ENCODE peak calls at places on chromosomes 11 and 22, in nine cellular contexts. L, B, F, S, A, Y, Q, U and G are unnamed samples.

GRCh38 chr22:20508815-20509271 is 1.4 kb downstream of the MED15 start:
- DNase-seq in S (no peak), F (no peak), Y (no peak), L (peak), B (no peak), Q (no peak), A (no peak), U (no peak), G (no peak)

GRCh38 chr11:9250139-9250582 is 15.0 kb downstream of the DENND5A start:
- DNase-seq in F (no peak), S (no peak), Y (no peak), U (no peak), B (no peak), Q (peak), A (no peak), L (peak), G (no peak)

GRCh38 chr11:130052556-130052955 is 17.1 kb upstream of the APLP2 start:
- DNase-seq in U (no peak), L (no peak), Y (no peak), S (no peak), B (no peak), A (no peak), F (no peak), Q (no peak), G (no peak)

GRCh38 chr11:87223816-87224215 is 186.1 kb downstream of the TMEM135 start:
- DNase-seq in L (no peak), B (no peak), A (no peak), S (no peak), U (no peak), Q (no peak), Y (no peak), F (no peak), G (no peak)

GRCh38 chr22:29932121-29932520 is 49.1 kb downstream of the MTMR3 start:
- DNase-seq in F (no peak), L (no peak), U (no peak), A (no peak), Y (no peak), Q (no peak), S (no peak), B (no peak), G (no peak)

GRCh38 chr11:9066432-9066925 is 24.9 kb downstream of the SCUBE2 start:
- DNase-seq in U (no peak), B (no peak), S (no peak), L (no peak), F (no peak), A (no peak), Q (no peak), Y (no peak), G (peak)

GRCh38 chr11:60183595-60184201 is 815 bp upstream of the MS4A6A start:
- DNase-seq in Y (no peak), S (no peak), U (no peak), Q (no peak), B (no peak), L (peak), F (no peak), A (no peak), G (no peak)

GRCh38 chr11:126100681-126101080 is 38.0 kb upstream of the CDON start:
- DNase-seq in Q (no peak), F (no peak), S (no peak), L (no peak), Y (no peak), U (no peak), B (no peak), A (no peak), G (no peak)

GRCh38 chr11:84247931-84248330 is 961.8 kb upstream of the CCDC90B start:
- DNase-seq in U (no peak), Q (no peak), Y (no peak), F (peak), B (no peak), L (no peak), S (no peak), A (no peak), G (no peak)

GRCh38 chr11:75184757-75185156 is 33.9 kb downstream of the SLCO2B1 start:
- DNase-seq in Y (no peak), L (no peak), F (no peak), S (no peak), B (no peak), Q (no peak), A (no peak), U (no peak), G (no peak)

GRCh38 chr11:76910620-76911414 is 50.1 kb downstream of the ACER3 start:
- DNase-seq in A (no peak), L (no peak), S (no peak), Q (no peak), B (no peak), F (no peak), U (no peak), Y (no peak), G (no peak)